ENCODE peak calls at places on chromosomes 5 and 9, in four cellular contexts. E is endothelial cell of umbilical vein, Y is mammary epithelial cell, U is astrocyte. L is an unnamed sample. For H3K27me3, the result is how much of the 10 kb centered on the place peaks cover.

GRCh38 chr5:10578869-10579268 is 15.0 kb downstream of the ANKRD33B start:
- DNase-seq in E (no peak), Y (no peak), U (no peak), L (no peak)

GRCh38 chr5:57041570-57041969 is 89.6 kb upstream of the MIER3 start:
- DNase-seq in E (no peak), Y (no peak), U (no peak), L (no peak)

GRCh38 chr9:6563036-6563435 is 82.5 kb downstream of the GLDC start:
- DNase-seq in E (peak), Y (no peak), U (no peak), L (no peak)

GRCh38 chr5:116652196-116652729 is 77.6 kb upstream of the SEMA6A start:
- DNase-seq in E (no peak), Y (peak), U (peak), L (peak)

GRCh38 chr5:56054651-56055050 is 59.9 kb upstream of the IL6ST start:
- DNase-seq in E (no peak), Y (no peak), U (no peak), L (peak)

GRCh38 chr5:133370281-133370890 is 242.0 kb downstream of the FSTL4 start:
- DNase-seq in E (no peak), Y (peak), U (peak), L (peak)

GRCh38 chr9:117307701-117308100 is 107.2 kb downstream of the ASTN2 start:
- DNase-seq in E (no peak), Y (no peak), U (no peak), L (no peak)

GRCh38 chr5:79401216-79401615 is 112.7 kb downstream of the HOMER1 start:
- DNase-seq in E (no peak), Y (no peak), U (no peak), L (no peak)

GRCh38 chr5:30436718-30437117 is 756.8 kb upstream of the CDH6 start:
- DNase-seq in E (no peak), Y (no peak), U (no peak), L (no peak)

GRCh38 chr5:57834829-57835554 is 352.4 kb upstream of the ACTBL2 start:
- DNase-seq in E (peak), Y (peak), U (peak), L (no peak)

GRCh38 chr5:68012429-68012828 is 203.1 kb upstream of the PIK3R1 start:
- DNase-seq in E (peak), Y (peak), U (peak), L (peak)

GRCh38 chr9:98132806-98133631 is 14.0 kb upstream of the TRIM14 start:
- DNase-seq in E (no peak), Y (no peak), U (no peak), L (no peak)

GRCh38 chr9:94926457-94926852 is 200.0 kb downstream of the AOPEP start:
- DNase-seq in E (no peak), Y (no peak), U (no peak), L (no peak)

GRCh38 chr5:124583469-124584350 is 162.7 kb downstream of the ZNF608 start:
- DNase-seq in E (peak), Y (peak), U (peak), L (peak)

GRCh38 chr9:120545691-120546565 is 34.0 kb downstream of the CDK5RAP2 start:
- DNase-seq in E (no peak), Y (no peak), U (no peak), L (no peak)

GRCh38 chr5:124263680-124264491 is 482.6 kb downstream of the ZNF608 start:
- DNase-seq in E (peak), Y (no peak), U (no peak), L (no peak)

GRCh38 chr9:111891910-111892499 is 4.6 kb upstream of the UGCG start:
- DNase-seq in E (no peak), Y (peak), U (no peak), L (no peak)

GRCh38 chr9:77885104-77885672 is 146.4 kb downstream of the GNAQ start:
- DNase-seq in E (no peak), Y (no peak), U (no peak), L (no peak)

GRCh38 chr9:133953976-133954709 is 38.0 kb downstream of the VAV2 start:
- DNase-seq in E (no peak), Y (no peak), U (no peak), L (no peak)

GRCh38 chr5:171999877-172000276 is 6.6 kb downstream of the FBXW11 start:
- DNase-seq in E (no peak), Y (no peak), U (no peak), L (no peak)

GRCh38 chr5:177553671-177554429 is 513 bp downstream of the FAM193B start:
- DNase-seq in E (peak), Y (peak), U (no peak), L (peak)

GRCh38 chr5:67000794-67001475 is 195.7 kb downstream of the CD180 start:
- DNase-seq in E (no peak), Y (no peak), U (no peak), L (no peak)

GRCh38 chr5:174295736-174296481 is 250.4 kb downstream of the NSG2 start:
- DNase-seq in E (no peak), Y (no peak), U (peak), L (no peak)

GRCh38 chr5:150144211-150144801 is 11.3 kb downstream of the PDGFRB start:
- DNase-seq in E (no peak), Y (no peak), U (peak), L (peak)

GRCh38 chr5:95261369-95262175 is 23.3 kb downstream of the MCTP1 start:
- DNase-seq in E (peak), Y (peak), U (no peak), L (peak)

GRCh38 chr5:56386046-56386445 is 152.9 kb upstream of the ANKRD55 start:
- DNase-seq in E (no peak), Y (no peak), U (no peak), L (no peak)

GRCh38 chr5:176980818-176981217 is 25.8 kb downstream of the UIMC1 start:
- DNase-seq in E (no peak), Y (no peak), U (no peak), L (no peak)

DNA sequence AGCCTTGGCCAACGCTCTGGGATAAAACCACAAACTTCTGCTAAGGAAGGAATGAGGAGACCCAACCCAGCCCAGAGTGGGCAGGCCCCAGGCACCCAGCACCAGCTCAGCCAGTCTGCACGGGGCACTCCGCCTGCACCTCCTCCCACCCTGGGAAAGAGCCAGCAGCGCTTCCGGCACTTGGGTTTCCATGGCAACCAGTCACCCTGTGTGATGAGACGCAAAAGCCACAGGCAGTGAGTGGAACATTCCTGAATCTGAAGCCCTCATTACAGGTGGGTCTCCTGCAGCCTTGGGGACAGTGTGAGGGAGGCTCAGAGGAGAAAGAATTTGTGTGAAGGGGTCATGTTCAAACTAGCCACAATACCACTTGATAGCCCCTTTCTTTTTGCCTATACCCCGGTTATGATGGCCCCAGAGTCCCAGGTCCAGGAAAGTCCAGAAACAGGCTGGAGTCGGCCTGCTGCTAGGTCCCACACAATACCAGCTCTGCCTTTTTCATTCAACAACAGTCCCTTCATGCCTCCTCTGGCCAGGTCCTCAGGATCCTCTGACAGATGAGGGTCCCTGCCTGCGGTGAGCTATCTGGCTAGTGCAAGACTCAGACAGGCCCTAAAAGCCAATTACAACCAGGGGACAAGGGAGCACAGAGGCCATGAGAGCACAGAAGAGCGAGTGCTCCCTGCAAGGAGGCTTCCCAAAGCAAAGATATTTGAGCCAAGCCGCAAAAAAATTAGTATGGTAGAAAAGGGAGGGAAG is 85.0 kb upstream of the ZBTB43 start:
- DNase-seq in E (peak), Y (peak), U (peak), L (peak)
- H3K27me3 ChIP-seq in E (under half), Y (under half), U (under half), L (under half)

DNA sequence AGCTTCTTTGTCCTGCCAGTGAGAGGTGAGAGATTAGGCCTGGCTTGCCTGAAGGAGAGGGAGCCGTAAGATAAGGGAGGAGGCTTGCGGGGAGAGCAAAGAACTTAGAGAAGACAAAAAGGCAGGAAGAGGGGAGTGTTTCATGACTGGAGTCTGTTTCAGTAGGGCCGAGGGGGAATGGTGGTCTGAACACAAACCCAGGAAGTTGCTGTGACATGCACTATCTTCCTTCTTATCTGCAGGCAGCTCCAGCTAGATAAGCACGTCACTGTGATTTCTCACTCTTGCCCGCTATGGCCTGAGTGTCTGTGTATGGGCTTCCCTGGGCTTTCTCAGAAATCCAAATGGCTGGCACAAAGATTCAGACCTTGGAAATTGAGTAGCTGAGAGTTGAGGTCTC is 307.5 kb upstream of the CLINT1 start:
- DNase-seq in E (no peak), Y (no peak), U (no peak), L (no peak)
- H2AFZ ChIP-seq in E (no peak), Y (no peak), U (no peak), L (no peak)

DNA sequence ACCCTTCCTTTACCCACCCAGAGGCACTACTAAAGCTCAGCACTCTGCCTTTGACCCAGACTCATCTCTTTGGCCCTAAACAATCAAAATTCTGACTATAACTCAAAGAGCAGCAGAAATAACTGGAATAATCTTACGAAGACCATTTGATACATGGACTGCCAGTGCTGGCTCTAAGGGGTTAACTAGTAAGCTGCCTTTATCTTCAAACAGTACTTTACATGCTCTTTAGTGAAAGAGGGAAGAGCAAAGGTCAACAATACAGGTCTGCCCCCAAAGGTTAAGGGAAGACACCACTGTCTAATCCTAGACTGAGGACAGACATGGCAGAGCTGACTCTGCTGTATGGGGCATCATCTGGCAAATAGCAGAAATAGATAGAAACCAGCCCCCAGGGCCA is 45.8 kb downstream of the NRG2 start:
- DNase-seq in E (no peak), Y (no peak), U (no peak), L (no peak)
- H3K27me3 ChIP-seq in E (under half), Y (under half), U (under half), L (half or more)

DNA sequence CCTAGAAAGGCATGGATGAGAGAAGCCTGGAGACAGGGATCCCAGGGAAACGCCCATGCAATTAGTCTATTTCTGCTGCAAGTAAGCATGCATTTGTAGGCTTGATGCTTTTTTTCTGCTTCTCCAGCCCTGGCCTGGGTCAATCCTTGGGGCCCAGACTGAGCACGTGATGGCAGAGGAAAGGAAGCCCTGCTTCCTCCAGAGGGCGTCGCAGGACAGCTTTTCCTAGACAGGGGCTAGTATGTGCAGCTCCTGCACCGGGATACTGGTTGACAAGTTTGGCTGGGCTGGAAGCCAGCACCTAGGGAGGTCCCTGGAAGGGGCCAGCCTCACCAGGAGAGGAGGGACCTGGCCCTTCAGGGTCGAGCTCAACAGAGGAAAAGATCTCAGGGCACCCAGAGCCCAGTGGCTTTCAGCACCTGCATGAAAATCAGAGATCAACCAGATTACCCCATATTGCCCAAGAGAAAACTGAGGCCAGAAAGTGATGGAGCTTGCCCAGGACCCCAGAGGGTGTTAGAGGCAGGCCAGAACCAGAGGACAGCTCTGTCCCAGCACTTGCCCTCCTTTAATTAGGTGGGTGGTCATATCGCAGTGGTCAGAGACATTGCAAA is 67.3 kb downstream of the KLF4 start:
- DNase-seq in E (peak), Y (peak), U (peak), L (peak)
- H2AFZ ChIP-seq in E (no peak), Y (no peak), U (no peak), L (no peak)

GRCh38 chr5:181160144-181160754 is 12.9 kb downstream of the OR2V2 start:
- DNase-seq in E (no peak), Y (peak), U (peak), L (peak)

GRCh38 chr5:181161534-181162175 is 14.3 kb downstream of the OR2V2 start:
- DNase-seq in E (no peak), Y (no peak), U (no peak), L (no peak)

GRCh38 chr5:181159286-181160143 is 12.1 kb downstream of the OR2V2 start:
- DNase-seq in E (peak), Y (peak), U (peak), L (peak)

GRCh38 chr5:181156758-181157157 is 9.4 kb downstream of the OR2V2 start:
- DNase-seq in E (no peak), Y (no peak), U (no peak), L (no peak)

GRCh38 chr5:181158869-181159268 is 11.5 kb downstream of the OR2V2 start:
- DNase-seq in E (no peak), Y (no peak), U (no peak), L (no peak)
- H3K27me3 ChIP-seq in E (under half), Y (under half), U (under half), L (under half)